ENCODE peak calls at places on chromosomes 2 and 18, in five cellular contexts. G is GM12878, Z is HEK293T, T is H1, B is HepG2. E is an unnamed sample.

GRCh38 chr2:214843823-214844222 is 34.3 kb upstream of the BARD1 start:
- DNase-seq in Z (no peak), G (no peak), T (no peak), B (no peak), E (no peak)

GRCh38 chr2:77270433-77270832 is 251.7 kb downstream of the LRRTM4 start:
- DNase-seq in G (no peak), B (no peak), T (no peak), Z (no peak), E (no peak)

GRCh38 chr2:205975082-205975949 is 110.7 kb downstream of the INO80D start:
- DNase-seq in B (peak), T (no peak), G (peak), Z (no peak), E (no peak)

GRCh38 chr2:118667964-118668363 is 179.5 kb downstream of the EN1 start:
- DNase-seq in B (no peak), T (no peak), Z (no peak), G (no peak), E (no peak)

GRCh38 chr2:152098033-152098797 is 629 bp downstream of the CACNB4 start:
- DNase-seq in B (no peak), G (no peak), Z (peak), T (peak), E (no peak)

GRCh38 chr2:180231015-180231414 is 223.9 kb upstream of the CWC22 start:
- DNase-seq in B (no peak), G (no peak), Z (no peak), T (no peak), E (no peak)

GRCh38 chr2:137924019-137924418 is 40.3 kb upstream of the HNMT start:
- DNase-seq in B (no peak), Z (no peak), G (no peak), T (no peak), E (no peak)

GRCh38 chr2:145123606-145124005 is 603.7 kb upstream of the ZEB2 start:
- DNase-seq in Z (no peak), G (no peak), T (no peak), B (no peak), E (no peak)

GRCh38 chr2:140286377-140286776 is 1506.2 kb upstream of the NXPH2 start:
- DNase-seq in G (no peak), B (no peak), Z (no peak), T (no peak), E (no peak)

GRCh38 chr2:120352701-120353590 is 7.0 kb downstream of the INHBB start:
- DNase-seq in B (no peak), G (no peak), Z (no peak), T (no peak), E (no peak)

GRCh38 chr2:70087703-70088507 is 628 bp downstream of the PCBP1 start:
- DNase-seq in Z (no peak), G (no peak), B (peak), T (peak), E (no peak)

GRCh38 chr18:79496237-79496977 is 100.7 kb downstream of the NFATC1 start:
- DNase-seq in B (no peak), T (no peak), Z (no peak), G (no peak), E (no peak)

GRCh38 chr2:222477962-222478608 is 53.7 kb downstream of the SGPP2 start:
- DNase-seq in B (no peak), G (no peak), Z (no peak), T (peak), E (peak)

GRCh38 chr2:234136461-234136860 is 86.0 kb downstream of the SPP2 start:
- DNase-seq in G (no peak), B (no peak), T (no peak), Z (no peak), E (no peak)

GRCh38 chr2:13005761-13006336 is 289.1 kb downstream of the TRIB2 start:
- DNase-seq in T (no peak), Z (no peak), B (no peak), G (no peak), E (no peak)

GRCh38 chr2:95347681-95348608 is 50.8 kb downstream of the KCNIP3 start:
- DNase-seq in Z (no peak), B (no peak), T (peak), G (no peak), E (no peak)

GRCh38 chr18:3252843-3253242 is 5.2 kb downstream of the MYL12A start:
- DNase-seq in G (no peak), T (no peak), B (no peak), Z (no peak), E (no peak)

GRCh38 chr2:134883552-134884293 is 34.9 kb upstream of the CCNT2 start:
- DNase-seq in G (no peak), Z (no peak), T (no peak), B (no peak), E (no peak)

GRCh38 chr2:26464390-26465265 is 13.3 kb downstream of the OTOF start:
- DNase-seq in Z (no peak), B (no peak), T (no peak), G (no peak), E (no peak)
- TF ChIP-seq SUZ12 in Z (no peak), B (no peak), T (no peak), G (no peak), E (no peak)

GRCh38 chr2:47086571-47086970 is 68.5 kb downstream of the STPG4 start:
- DNase-seq in B (no peak), T (no peak), G (no peak), Z (no peak), E (no peak)

GRCh38 chr2:47091118-47091517 is 64.0 kb downstream of the STPG4 start:
- DNase-seq in G (no peak), B (no peak), T (no peak), Z (no peak), E (no peak)

GRCh38 chr2:47088371-47089082 is 66.6 kb downstream of the STPG4 start:
- DNase-seq in Z (no peak), G (no peak), B (peak), T (no peak), E (no peak)

GRCh38 chr2:47087051-47087450 is 68.1 kb downstream of the STPG4 start:
- DNase-seq in G (no peak), T (no peak), B (no peak), Z (no peak), E (no peak)

DNA sequence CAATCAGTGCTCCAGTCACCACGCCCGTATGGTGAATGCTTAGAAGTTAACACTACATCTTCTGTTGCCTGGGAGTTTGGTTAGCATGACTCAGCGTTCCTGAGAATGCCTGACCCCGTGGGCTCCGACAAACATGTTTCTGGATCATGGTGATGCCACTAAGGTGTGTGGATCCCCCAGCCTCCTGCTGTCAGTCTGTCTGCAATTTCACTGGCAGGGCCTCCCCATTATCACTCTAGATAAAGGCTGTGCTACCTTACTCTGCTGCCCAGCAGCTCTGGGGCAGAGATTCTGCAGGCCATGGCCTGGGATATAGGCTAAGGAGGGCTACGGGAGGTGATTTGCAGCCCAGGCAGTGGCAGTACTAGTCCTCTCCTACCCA is 66.0 kb downstream of the STPG4 start:
- DNase-seq in G (no peak), T (no peak), Z (no peak), B (peak), E (no peak)
- TF ChIP-seq SUZ12 in G (no peak), T (no peak), Z (no peak), B (no peak), E (no peak)

DNA sequence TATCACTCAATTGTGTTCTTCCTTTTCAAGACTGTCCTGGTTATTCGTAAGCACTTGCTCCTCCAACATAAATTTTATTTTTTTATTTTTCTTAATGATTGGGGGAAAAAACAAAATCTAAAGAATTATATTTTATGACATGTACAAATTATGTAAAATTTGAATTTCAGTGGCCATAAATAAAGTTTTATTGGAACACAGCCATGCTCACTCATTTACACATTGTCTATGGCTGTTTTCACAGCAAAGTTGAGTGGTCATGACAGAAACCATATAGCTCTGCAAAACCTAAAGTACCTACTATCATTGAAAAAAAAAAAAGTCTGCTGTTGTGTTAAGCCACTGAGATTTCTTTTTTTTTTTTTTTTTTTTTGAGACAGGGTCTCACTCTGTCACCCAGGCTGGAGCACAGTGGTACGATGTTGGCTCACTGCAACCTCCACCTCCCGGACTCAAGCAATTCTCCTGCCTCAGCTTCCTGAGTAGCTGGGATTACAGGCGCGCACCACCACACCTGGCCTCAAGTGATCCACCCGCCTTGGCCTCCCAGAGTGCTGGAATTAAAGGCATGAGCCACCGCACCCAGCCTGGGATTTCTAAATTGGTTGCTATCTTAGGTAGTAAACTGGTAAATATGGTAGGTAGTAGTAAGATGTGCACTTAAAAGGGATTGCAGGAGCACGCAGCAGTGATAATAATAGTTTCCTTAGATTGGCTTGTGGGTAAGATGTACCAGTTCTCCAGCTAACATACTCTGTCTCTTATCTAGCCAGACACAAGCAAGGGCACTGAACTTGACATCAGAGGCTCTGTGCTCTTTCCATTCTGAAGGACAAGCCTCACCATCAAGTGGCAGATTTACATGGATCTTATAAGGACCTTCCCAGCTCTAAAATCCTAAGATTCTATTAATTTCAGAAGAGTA is 44.4 kb downstream of the KCNG3 start:
- DNase-seq in Z (no peak), B (no peak), T (no peak), G (no peak), E (no peak)
- TF ChIP-seq SUZ12 in Z (no peak), B (no peak), T (no peak), G (no peak), E (no peak)

DNA sequence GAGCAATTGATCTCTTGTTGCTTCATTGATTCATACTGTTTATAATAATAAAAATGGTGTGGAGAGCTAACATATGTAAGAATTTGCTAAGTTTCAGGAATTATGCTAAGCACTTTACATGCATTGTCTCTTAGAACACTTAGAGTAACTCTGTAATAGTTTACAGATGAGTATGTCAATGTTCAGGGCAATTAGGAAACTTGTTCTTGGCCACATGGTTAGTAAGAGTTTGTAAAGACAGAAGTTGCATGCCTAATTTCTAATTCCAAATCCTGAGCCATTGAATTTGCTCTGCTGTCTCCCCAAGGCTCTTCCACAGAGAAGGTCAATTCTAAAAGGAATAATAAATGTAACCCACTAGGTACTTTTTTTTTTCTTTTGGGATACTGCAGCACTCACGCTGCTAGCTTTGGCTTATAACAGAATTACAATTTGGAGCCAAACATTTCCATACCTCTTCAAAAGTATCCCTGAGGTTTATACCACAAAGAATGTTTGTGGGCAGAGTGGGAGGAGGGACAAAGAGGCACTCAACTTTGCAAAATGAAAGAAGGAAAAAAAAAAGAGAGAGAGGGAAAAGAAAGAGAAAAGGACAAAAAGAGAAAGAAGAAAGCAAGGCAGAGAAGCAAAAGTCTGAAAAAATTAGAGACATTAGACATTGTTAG is 232.3 kb downstream of the CALCRL start:
- DNase-seq in G (no peak), Z (no peak), T (no peak), B (no peak), E (no peak)
- TF ChIP-seq SUZ12 in G (no peak), Z (no peak), T (no peak), B (no peak), E (no peak)

GRCh38 chr2:43889416-43889815 is 50.6 kb downstream of the ABCG8 start:
- DNase-seq in T (no peak), G (no peak), B (no peak), Z (no peak), E (no peak)

GRCh38 chr2:43885233-43885632 is 46.5 kb downstream of the ABCG8 start:
- DNase-seq in B (no peak), Z (no peak), G (no peak), T (no peak), E (no peak)

GRCh38 chr2:43894743-43895142 is 56.0 kb downstream of the ABCG8 start:
- DNase-seq in B (no peak), G (no peak), Z (no peak), T (no peak), E (no peak)

GRCh38 chr2:43887176-43887575 is 48.4 kb downstream of the ABCG8 start:
- DNase-seq in G (no peak), Z (no peak), B (no peak), T (no peak), E (no peak)

GRCh38 chr2:43890855-43891254 is 52.1 kb downstream of the ABCG8 start:
- DNase-seq in Z (no peak), T (no peak), G (no peak), B (no peak), E (no peak)
- TF ChIP-seq SUZ12 in Z (no peak), T (no peak), G (no peak), B (no peak), E (no peak)

GRCh38 chr2:101679037-101679726 is 18.3 kb upstream of the MAP4K4 start:
- DNase-seq in T (no peak), B (peak), Z (no peak), G (no peak), E (no peak)
- TF ChIP-seq SUZ12 in T (no peak), B (no peak), Z (no peak), G (no peak), E (no peak)

GRCh38 chr18:12836551-12836950 is 47.5 kb downstream of the PTPN2 start:
- DNase-seq in B (no peak), T (no peak), Z (no peak), G (no peak), E (no peak)

GRCh38 chr18:12839526-12840196 is 44.4 kb downstream of the PTPN2 start:
- DNase-seq in Z (no peak), T (no peak), G (peak), B (no peak), E (no peak)

GRCh38 chr18:12839057-12839525 is 44.9 kb downstream of the PTPN2 start:
- DNase-seq in B (no peak), T (no peak), G (peak), Z (no peak), E (no peak)

GRCh38 chr18:12837747-12838146 is 46.3 kb downstream of the PTPN2 start:
- DNase-seq in Z (no peak), T (no peak), B (no peak), G (no peak), E (no peak)

DNA sequence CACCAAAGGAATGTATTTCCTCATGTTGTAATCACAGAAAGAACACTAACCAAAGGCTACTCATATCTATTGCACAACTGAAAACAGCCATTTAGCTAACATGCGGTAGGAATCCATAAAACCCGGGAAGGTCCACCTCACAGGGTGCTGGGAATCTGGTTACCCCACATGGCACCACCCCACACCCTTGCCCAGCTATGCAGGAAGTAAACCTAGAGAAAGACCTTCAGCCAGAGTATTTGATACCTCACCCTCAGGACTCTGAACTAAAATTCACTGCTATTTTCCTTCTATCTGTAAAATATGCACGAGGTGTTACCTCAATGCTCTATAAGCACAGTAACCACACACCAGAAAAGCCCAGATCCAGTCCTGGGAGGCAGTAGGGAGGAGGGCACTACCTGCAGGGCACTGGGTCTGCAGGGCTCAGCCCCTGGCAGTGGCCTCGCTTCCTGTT is 45.8 kb downstream of the PTPN2 start:
- DNase-seq in T (no peak), B (peak), G (peak), Z (peak), E (no peak)
- TF ChIP-seq SUZ12 in T (no peak), B (no peak), G (no peak), Z (no peak), E (no peak)

E was measured in NT2/D1.